ENCODE peak calls at places on chromosomes 12 and 14, in seven cellular contexts. L, K, S, Q, F, E and D are unnamed samples.
A peak's percentile ranks its signal among the peaks of the same experiment; 100 is the strongest.

GRCh38 chr14:62662811-62663477 is 382.3 kb downstream of the KCNH5 start:
- DNase-seq in L (no peak), K (no peak), F (peak; percentile 4), S (no peak), Q (peak; percentile 61), E (no peak), D (no peak)

GRCh38 chr14:99430491-99430890 is 50.2 kb downstream of the SETD3 start:
- DNase-seq in E (no peak), L (peak; percentile 27), S (no peak), K (peak; percentile 56), F (no peak), Q (peak; percentile 86), D (no peak)

GRCh38 chr12:70122804-70123203 is 120.4 kb upstream of the CNOT2 start:
- DNase-seq in Q (peak; percentile 44), E (no peak), L (no peak), S (no peak), K (no peak), F (no peak), D (no peak)

GRCh38 chr12:115790526-115790925 is 487.0 kb downstream of the MED13L start:
- DNase-seq in Q (no peak), F (no peak), S (no peak), K (no peak), L (no peak), E (no peak), D (no peak)

GRCh38 chr12:98127336-98127679 is 388.1 kb upstream of the TMPO start:
- DNase-seq in E (no peak), F (no peak), S (no peak), L (no peak), K (no peak), Q (no peak), D (no peak)

GRCh38 chr14:37992489-37992888 is 215.2 kb upstream of the SSTR1 start:
- DNase-seq in Q (no peak), L (no peak), S (no peak), E (no peak), F (no peak), K (no peak), D (no peak)

GRCh38 chr14:100836961-100837811 is 11.3 kb downstream of the MEG3 start:
- DNase-seq in E (peak; percentile 68), F (no peak), Q (no peak), L (no peak), S (no peak), K (peak; percentile 18), D (no peak)

GRCh38 chr14:58647777-58648176 is 10.0 kb downstream of the DACT1 start:
- DNase-seq in L (no peak), K (no peak), Q (no peak), F (no peak), E (no peak), S (no peak), D (no peak)

GRCh38 chr14:63747836-63748235 is 20.0 kb upstream of the SGPP1 start:
- DNase-seq in L (no peak), E (no peak), S (no peak), K (no peak), F (no peak), Q (no peak), D (no peak)

GRCh38 chr14:89134640-89135039 is 282.4 kb downstream of the FOXN3 start:
- DNase-seq in E (no peak), Q (no peak), K (no peak), F (no peak), L (no peak), S (no peak), D (no peak)

GRCh38 chr12:81296556-81297305 is 218.9 kb downstream of the ACSS3 start:
- DNase-seq in E (no peak), Q (peak; percentile 46), F (peak; percentile 30), K (no peak), S (no peak), L (no peak), D (no peak)

GRCh38 chr12:106956048-106956935 is 585 bp downstream of the TMEM263 start:
- DNase-seq in S (peak; percentile 85), K (peak; percentile 71), F (peak; percentile 90), E (peak; percentile 92), L (peak; percentile 58), Q (peak; percentile 94), D (peak; percentile 62)

GRCh38 chr14:69553221-69553620 is 21.4 kb downstream of the CCDC177 start:
- DNase-seq in L (no peak), S (no peak), E (no peak), F (peak; percentile 75), Q (no peak), K (no peak), D (no peak)

GRCh38 chr14:24392327-24393098 is 6.3 kb upstream of the NYNRIN start:
- DNase-seq in Q (no peak), F (peak; percentile 67), S (no peak), E (no peak), L (no peak), K (no peak), D (no peak)

GRCh38 chr14:67240168-67240932 is 885 bp upstream of the PALS1 start:
- DNase-seq in L (no peak), Q (peak; percentile 73), E (peak; percentile 86), S (peak; percentile 78), F (peak; percentile 11), K (peak; percentile 82), D (no peak)

GRCh38 chr14:57712101-57712500 is 153.8 kb downstream of the SLC35F4 start:
- DNase-seq in E (no peak), S (no peak), L (no peak), K (no peak), Q (no peak), F (no peak), D (no peak)

GRCh38 chr12:75975692-75976091 is 55.9 kb downstream of the PHLDA1 start:
- DNase-seq in Q (no peak), F (no peak), E (no peak), L (no peak), S (no peak), K (no peak), D (no peak)

GRCh38 chr12:3885179-3886094 is 12.2 kb upstream of the PARP11 start:
- DNase-seq in S (no peak), L (peak; percentile 70), E (no peak), Q (peak; percentile 66), F (peak; percentile 48), K (no peak), D (no peak)

GRCh38 chr12:26642361-26642760 is 190.6 kb downstream of the ITPR2 start:
- DNase-seq in K (no peak), F (peak; percentile 39), S (no peak), Q (no peak), E (no peak), L (no peak), D (no peak)

GRCh38 chr14:65329481-65329880 is 83.0 kb upstream of the FUT8 start:
- DNase-seq in L (no peak), F (no peak), S (no peak), K (no peak), Q (no peak), E (no peak), D (no peak)

GRCh38 chr14:54138354-54139038 is 181.9 kb upstream of the BMP4 start:
- DNase-seq in E (no peak), L (no peak), F (no peak), S (no peak), Q (no peak), K (no peak), D (no peak)
- H3K4me1 ChIP-seq in E (peaks cover 10% of the 10 kb centered on the region), L (no peaks in the 10 kb centered on the region), F (peaks cover 2% of the 10 kb centered on the region), S (no peaks in the 10 kb centered on the region), Q (peaks cover 5% of the 10 kb centered on the region), K (no peaks in the 10 kb centered on the region), D (peaks cover 5% of the 10 kb centered on the region)

DNA sequence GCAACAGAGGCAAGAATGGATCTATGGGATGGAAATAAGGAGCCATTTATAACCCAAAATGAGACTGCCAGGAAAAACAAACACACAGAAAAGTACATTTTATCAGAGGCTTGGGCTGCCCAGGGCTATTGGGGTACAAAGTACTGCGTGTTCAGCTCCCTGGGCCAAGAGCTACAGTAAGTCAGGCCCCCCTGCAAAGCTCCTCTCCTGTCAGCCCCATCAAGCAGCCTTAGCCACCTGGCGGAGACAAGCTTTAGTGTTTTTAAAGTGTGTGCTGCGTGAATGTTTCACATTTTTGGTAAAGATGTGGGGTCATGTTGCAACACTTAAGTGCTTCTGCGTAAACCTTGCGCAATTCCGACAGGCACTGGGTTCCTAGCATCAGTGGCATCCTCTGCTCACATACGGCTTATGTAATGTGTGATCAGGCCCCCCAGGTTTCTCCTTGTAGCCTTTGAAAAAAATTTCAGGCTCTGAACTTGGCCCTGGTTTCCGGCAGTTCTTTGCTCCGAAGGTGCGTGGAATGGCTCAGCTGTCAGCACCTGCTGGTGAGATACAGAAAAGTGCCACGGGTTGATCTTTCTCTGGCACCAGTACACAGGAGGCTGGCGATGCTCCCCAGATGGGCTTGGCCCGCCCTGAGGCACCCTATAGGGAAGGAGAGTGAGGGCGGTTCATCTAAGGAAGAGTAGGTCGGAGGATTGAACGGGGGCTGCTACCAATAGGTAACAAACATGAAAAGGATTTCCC is 198.7 kb upstream of the EEA1 start:
- DNase-seq in F (peak; percentile 92), E (peak; percentile 78), Q (peak; percentile 75), K (peak; percentile 75), S (no peak), L (no peak), D (no peak)
- H3K36me3 ChIP-seq in F (no peaks in the 10 kb centered on the region), E (no peaks in the 10 kb centered on the region), Q (no peaks in the 10 kb centered on the region), K (no peaks in the 10 kb centered on the region), S (no peaks in the 10 kb centered on the region), L (no peaks in the 10 kb centered on the region), D (no peaks in the 10 kb centered on the region)

GRCh38 chr14:32202468-32202865 is 602 bp downstream of the RNU6-8 start:
- DNase-seq in S (no peak), F (peak; percentile 21), K (no peak), Q (peak; percentile 45), L (no peak), E (no peak), D (no peak)
- H3K4me3 ChIP-seq in S (peak overlapping the region; percentile 78), F (peak overlapping the region; percentile 67), K (peak overlapping the region; percentile 77), Q (peak overlapping the region; percentile 93), L (peak overlapping the region; percentile 68), E (peak overlapping the region; percentile 88), D (peak overlapping the region; percentile 70)

GRCh38 chr14:52052991-52053390 is 15.9 kb downstream of the NID2 start:
- DNase-seq in E (no peak), F (peak; percentile 52), K (no peak), S (no peak), Q (no peak), L (no peak), D (no peak)

GRCh38 chr14:52051861-52052260 is 17.0 kb downstream of the NID2 start:
- DNase-seq in L (no peak), F (peak; percentile 87), K (no peak), Q (no peak), E (no peak), S (no peak), D (no peak)

GRCh38 chr14:52052289-52052943 is 16.4 kb downstream of the NID2 start:
- DNase-seq in E (no peak), L (no peak), S (no peak), Q (no peak), K (no peak), F (peak; percentile 83), D (no peak)

GRCh38 chr14:52055215-52055614 is 13.6 kb downstream of the NID2 start:
- DNase-seq in L (no peak), K (no peak), S (no peak), Q (no peak), F (peak; percentile 43), E (no peak), D (no peak)

GRCh38 chr14:52054678-52055077 is 14.2 kb downstream of the NID2 start:
- DNase-seq in F (no peak), E (no peak), K (no peak), L (no peak), Q (no peak), S (no peak), D (no peak)
- H3K4me1 ChIP-seq in F (peaks cover 35% of the 10 kb centered on the region), E (peaks cover 13% of the 10 kb centered on the region), K (peaks cover 8% of the 10 kb centered on the region), L (no peaks in the 10 kb centered on the region), Q (peaks cover 4% of the 10 kb centered on the region), S (peaks cover 28% of the 10 kb centered on the region), D (peaks cover 4% of the 10 kb centered on the region)